ENCODE peak calls at places on chromosomes 13 and 19, in seven cellular contexts. O is activated CD8-positive, alpha-beta memory T cell treated with anti-CD3 and anti-CD28 coated beads, Interleukin-2, amount 10 ng/mL, durations not matched to agents 7 days and 5 days; R is IMR-90; Z is M059J; B is HS-5; K is AG08395; S is stimulated activated CD4-positive, alpha-beta T cell treated with anti-CD3 and anti-CD28 coated beads, Interleukin-1b, Interleukin-23, amount 100 ng/mL, for 24 hours. H is an unnamed sample.
A peak's percentile ranks its signal among the peaks of the same experiment; 100 is the strongest.

GRCh38 chr13:19185086-19185864 is 3.7 kb upstream of the TUBA3C start:
- DNase-seq in K (no peak), R (no peak), Z (no peak), S (no peak), O (no peak), B (no peak), H (no peak)

GRCh38 chr13:77475345-77476084 is 60.0 kb upstream of the SCEL start:
- DNase-seq in O (no peak), S (no peak), Z (no peak), K (no peak), B (no peak), R (no peak), H (no peak)

GRCh38 chr13:107586216-107586615 is 629.1 kb downstream of the LIG4 start:
- DNase-seq in S (no peak), K (no peak), O (no peak), Z (no peak), B (no peak), R (peak; percentile 89), H (no peak)

GRCh38 chr13:45587897-45588296 is 27.6 kb downstream of the ERICH6B start:
- DNase-seq in K (no peak), S (no peak), O (no peak), Z (no peak), B (no peak), R (no peak), H (no peak)

GRCh38 chr13:30463820-30464495 is 1.8 kb downstream of the HMGB1 start:
- DNase-seq in R (peak; percentile 50), Z (peak; percentile 63), S (peak; percentile 55), B (no peak), O (peak; percentile 90), K (peak; percentile 45), H (peak; percentile 50)

GRCh38 chr19:46772170-46773017 is 16.0 kb downstream of the SLC1A5 start:
- DNase-seq in Z (no peak), S (no peak), B (no peak), O (no peak), K (no peak), R (no peak), H (no peak)

GRCh38 chr13:47337781-47338507 is 441.1 kb upstream of the HTR2A start:
- DNase-seq in B (no peak), R (peak; percentile 90), Z (peak; percentile 63), K (peak; percentile 27), O (no peak), S (no peak), H (no peak)

GRCh38 chr13:40023608-40024577 is 368.4 kb downstream of the COG6 start:
- DNase-seq in S (no peak), O (no peak), R (no peak), K (no peak), Z (no peak), B (no peak), H (no peak)

GRCh38 chr19:44912854-44913253 is 1.6 kb upstream of the APOC1 start:
- DNase-seq in O (no peak), Z (no peak), B (no peak), K (no peak), S (no peak), R (no peak), H (no peak)

GRCh38 chr13:62432295-62432694 is 1016.6 kb upstream of the PCDH20 start:
- DNase-seq in S (no peak), K (no peak), Z (no peak), R (no peak), B (no peak), O (no peak), H (no peak)

GRCh38 chr19:5927439-5927821 is 13.4 kb downstream of the CAPS start:
- DNase-seq in R (no peak), B (no peak), S (no peak), Z (no peak), K (no peak), O (no peak), H (no peak)

GRCh38 chr19:57934820-57935665 is at the start of gene ZNF418:
- DNase-seq in S (no peak), R (peak; percentile 84), K (peak; percentile 82), B (no peak), O (peak; percentile 81), Z (peak; percentile 89), H (peak; percentile 29)

GRCh38 chr13:113585828-113586355 is 1.3 kb downstream of the TFDP1 start:
- DNase-seq in R (no peak), K (no peak), S (no peak), B (no peak), Z (no peak), O (peak; percentile 50), H (peak; percentile 9)

GRCh38 chr13:96373597-96373996 is 283.7 kb downstream of the HS6ST3 start:
- DNase-seq in B (no peak), K (no peak), S (no peak), R (no peak), O (no peak), Z (no peak), H (no peak)

GRCh38 chr19:7595466-7596133 is at the start of gene CAMSAP3:
- DNase-seq in B (no peak), Z (no peak), O (peak; percentile 44), K (no peak), S (peak; percentile 23), R (no peak), H (no peak)

GRCh38 chr13:52002361-52002760 is 8.9 kb downstream of the ATP7B start:
- DNase-seq in R (no peak), B (no peak), Z (no peak), K (no peak), S (no peak), O (no peak), H (no peak)

H was measured in tibial artery.